ENCODE peak calls at places on chromosomes 3 and 15, in ten cellular contexts. U is thoracic aorta, F is heart right ventricle, M is heart left ventricle, H is cardiac muscle cell, B is colonic mucosa, K is MM.1S, A is K562, C is adrenal gland, E is mammary epithelial cell. N is an unnamed sample.

GRCh38 chr3:65545429-65545828 is 493.3 kb downstream of the MAGI1 start:
- DNase-seq in U (no peak), H (no peak), F (no peak), M (no peak), A (no peak), E (no peak), B (no peak), K (no peak), C (no peak), N (no peak)

GRCh38 chr3:59737209-59737608 is 687.4 kb upstream of the CFAP20DC start:
- DNase-seq in B (no peak), M (no peak), H (no peak), F (no peak), K (no peak), E (no peak), A (no peak), U (no peak), C (no peak), N (no peak)

GRCh38 chr3:65925254-65925954 is 113.3 kb downstream of the MAGI1 start:
- DNase-seq in B (no peak), H (no peak), M (no peak), C (no peak), A (no peak), K (no peak), F (peak; percentile 15), U (no peak), E (no peak), N (no peak)

GRCh38 chr3:71245052-71245488 is 338.5 kb downstream of the FOXP1 start:
- DNase-seq in A (no peak), H (peak; percentile 70), M (no peak), F (no peak), U (no peak), C (no peak), E (no peak), B (no peak), K (no peak), N (peak; percentile 25)

GRCh38 chr3:117407317-117407716 is 697.7 kb downstream of the TUSC7 start:
- DNase-seq in A (no peak), M (no peak), F (no peak), E (peak; percentile 1), U (no peak), B (no peak), H (peak; percentile 37), K (peak; percentile 35), C (no peak), N (peak; percentile 7)

GRCh38 chr3:78645628-78646310 is 1122.0 kb downstream of the ROBO1 start:
- DNase-seq in E (peak; percentile 61), K (peak; percentile 79), U (no peak), F (peak; percentile 18), A (peak; percentile 35), C (peak; percentile 22), B (peak; percentile 24), H (peak; percentile 73), M (no peak), N (peak; percentile 10)

GRCh38 chr3:72437666-72438065 is 410.6 kb downstream of the SHQ1 start:
- DNase-seq in B (no peak), E (peak; percentile 3), C (no peak), M (no peak), A (no peak), U (no peak), H (no peak), F (no peak), K (no peak), N (no peak)

GRCh38 chr15:72835289-72835890 is 51.8 kb upstream of the ADPGK start:
- DNase-seq in E (no peak), A (no peak), K (peak; percentile 60), B (peak; percentile 63), M (no peak), F (no peak), C (no peak), H (peak; percentile 43), U (no peak), N (peak; percentile 69)

GRCh38 chr15:63405159-63405558 is 23.5 kb upstream of the CA12 start:
- DNase-seq in E (no peak), F (no peak), B (no peak), M (no peak), H (no peak), K (no peak), U (no peak), C (no peak), A (no peak), N (no peak)

GRCh38 chr3:175163686-175164085 is 304.6 kb downstream of the NAALADL2 start:
- DNase-seq in F (no peak), K (no peak), U (no peak), A (no peak), B (no peak), H (no peak), C (no peak), E (no peak), M (no peak), N (no peak)

GRCh38 chr15:39581501-39582285 is 814 bp downstream of the THBS1 start:
- DNase-seq in A (no peak), H (peak; percentile 69), B (peak; percentile 87), C (no peak), U (no peak), E (peak; percentile 80), K (peak; percentile 16), F (peak; percentile 44), M (peak; percentile 53), N (peak; percentile 74)

GRCh38 chr15:78565951-78566774 is 843 bp downstream of the CHRNA5 start:
- DNase-seq in A (peak; percentile 18), E (peak; percentile 50), U (no peak), H (peak; percentile 29), F (no peak), M (no peak), K (peak; percentile 39), B (peak; percentile 44), C (no peak), N (peak; percentile 64)

GRCh38 chr3:176633511-176633910 is 563.8 kb downstream of the TBL1XR1 start:
- DNase-seq in M (no peak), U (no peak), E (no peak), C (no peak), K (no peak), B (no peak), F (no peak), H (peak; percentile 21), A (peak; percentile 8), N (peak; percentile 22)

GRCh38 chr3:10311710-10312109 is 9.2 kb downstream of the SEC13 start:
- DNase-seq in U (no peak), C (no peak), A (no peak), E (no peak), F (no peak), K (no peak), M (no peak), H (no peak), B (no peak), N (no peak)

GRCh38 chr3:10308678-10309077 is 12.2 kb downstream of the SEC13 start:
- DNase-seq in C (no peak), E (no peak), K (no peak), F (no peak), B (no peak), U (no peak), A (no peak), M (no peak), H (no peak), N (no peak)

GRCh38 chr3:10312391-10312790 is 8.5 kb downstream of the SEC13 start:
- DNase-seq in B (no peak), F (no peak), A (no peak), H (no peak), K (no peak), M (no peak), U (no peak), C (no peak), E (no peak), N (no peak)

GRCh38 chr3:10309736-10310135 is 11.2 kb downstream of the SEC13 start:
- DNase-seq in E (no peak), U (no peak), C (no peak), B (no peak), F (no peak), A (no peak), H (no peak), K (no peak), M (no peak), N (no peak)

GRCh38 chr3:10310578-10310977 is 10.3 kb downstream of the SEC13 start:
- DNase-seq in F (no peak), B (no peak), H (no peak), C (no peak), K (no peak), U (no peak), A (no peak), E (no peak), M (no peak), N (no peak)
- H3K36me3 ChIP-seq in F (peaks cover 33% of the 10 kb centered on the region), B (peaks cover 17% of the 10 kb centered on the region), H (peaks cover 69% of the 10 kb centered on the region), C (peaks cover 85% of the 10 kb centered on the region), K (peaks cover 12% of the 10 kb centered on the region), U (peaks cover 64% of the 10 kb centered on the region), A (peaks cover 92% of the 10 kb centered on the region), E (peaks cover 42% of the 10 kb centered on the region), M (peaks cover 21% of the 10 kb centered on the region), N (peaks cover 51% of the 10 kb centered on the region)

DNA sequence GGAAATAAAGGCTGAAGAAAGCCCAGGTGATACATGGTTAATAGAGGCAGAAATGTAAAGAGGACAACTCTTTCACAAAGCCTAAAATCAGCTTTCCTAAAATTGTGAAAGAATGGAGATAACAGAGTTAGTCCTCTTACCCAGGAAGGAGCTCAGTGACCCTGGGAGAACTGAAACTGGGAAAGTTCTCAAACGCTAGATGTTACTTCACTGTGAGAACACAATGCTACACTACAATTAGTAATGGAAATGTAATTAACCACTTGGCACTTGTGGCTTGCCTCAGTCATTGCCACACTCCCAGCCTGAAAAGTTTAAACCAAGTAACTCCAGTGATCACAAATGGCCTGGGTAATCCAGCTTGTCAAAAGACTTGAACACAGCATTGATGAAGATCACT is 102.7 kb upstream of the FGF7 start:
- DNase-seq in K (no peak), A (no peak), U (no peak), C (no peak), M (no peak), E (no peak), F (no peak), H (no peak), B (no peak), N (no peak)
- H3K36me3 ChIP-seq in K (no peaks in the 10 kb centered on the region), A (peaks cover 35% of the 10 kb centered on the region), U (peaks cover 9% of the 10 kb centered on the region), C (peaks cover 7% of the 10 kb centered on the region), M (peaks cover 5% of the 10 kb centered on the region), E (peaks cover 6% of the 10 kb centered on the region), F (no peaks in the 10 kb centered on the region), H (no peaks in the 10 kb centered on the region), B (no peaks in the 10 kb centered on the region), N (no peaks in the 10 kb centered on the region)

GRCh38 chr3:183949690-183950089 is 65.0 kb upstream of the PARL start:
- DNase-seq in K (no peak), M (no peak), B (no peak), E (no peak), H (peak; percentile 35), A (no peak), U (no peak), C (no peak), F (no peak), N (no peak)
- H3K36me3 ChIP-seq in K (no peaks in the 10 kb centered on the region), M (peaks cover 27% of the 10 kb centered on the region), B (no peaks in the 10 kb centered on the region), E (peaks cover 9% of the 10 kb centered on the region), H (peaks cover 75% of the 10 kb centered on the region), A (peaks cover 81% of the 10 kb centered on the region), U (peaks cover 44% of the 10 kb centered on the region), C (peaks cover 71% of the 10 kb centered on the region), F (peaks cover 62% of the 10 kb centered on the region), N (peaks cover 16% of the 10 kb centered on the region)

DNA sequence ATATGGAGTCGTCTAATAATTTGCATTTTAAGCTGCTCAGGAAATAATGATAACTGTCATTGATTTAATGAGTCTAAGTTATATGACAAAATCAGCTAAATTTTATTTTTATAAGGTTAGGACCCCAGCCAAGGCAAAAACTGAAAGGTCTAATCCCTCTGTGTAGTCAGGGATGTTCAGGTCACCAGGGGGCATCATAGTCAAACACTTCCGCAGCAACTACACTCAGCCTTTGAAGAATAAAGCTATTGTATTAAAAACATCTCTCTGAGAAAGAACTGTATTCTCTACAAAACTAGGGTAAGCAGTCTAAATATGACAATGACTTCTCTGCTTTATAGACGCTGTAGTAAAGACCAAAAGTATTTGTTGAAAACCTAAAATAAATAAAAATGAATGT is 15.0 kb downstream of the INTS14 start:
- DNase-seq in A (peak; percentile 39), M (no peak), C (no peak), B (no peak), U (no peak), H (peak; percentile 34), K (no peak), E (no peak), F (no peak), N (peak; percentile 61)
- H3K36me3 ChIP-seq in A (peaks cover 83% of the 10 kb centered on the region), M (peaks cover 31% of the 10 kb centered on the region), C (peaks cover 73% of the 10 kb centered on the region), B (peaks cover 28% of the 10 kb centered on the region), U (peaks cover 59% of the 10 kb centered on the region), H (peaks cover 69% of the 10 kb centered on the region), K (peaks cover 11% of the 10 kb centered on the region), E (peaks cover 20% of the 10 kb centered on the region), F (peaks cover 72% of the 10 kb centered on the region), N (peaks cover 20% of the 10 kb centered on the region)

N was measured in H7.